ENCODE peak calls at places on chromosomes 6 and 20, in five cellular contexts. W is IMR-90, D is prostate gland, C is H54, N is body of pancreas. X is an unnamed sample.

GRCh38 chr20:63183422-63184146 is 32.3 kb downstream of the YTHDF1 start:
- DNase-seq in W (no peak), D (peak), C (peak), N (peak), X (no peak)

GRCh38 chr6:8000080-8001035 is 63.8 kb downstream of the BLOC1S5 start:
- DNase-seq in W (no peak), D (no peak), C (no peak), N (no peak), X (no peak)

GRCh38 chr6:135182120-135182992 is 1.2 kb downstream of the MYB start:
- DNase-seq in W (no peak), D (no peak), C (peak), N (no peak), X (no peak)

GRCh38 chr6:109013551-109014101 is 81.0 kb downstream of the SESN1 start:
- DNase-seq in W (no peak), D (no peak), C (no peak), N (no peak), X (no peak)

GRCh38 chr20:11850901-11851300 is 66.8 kb upstream of the BTBD3 start:
- DNase-seq in W (peak), D (no peak), C (peak), N (no peak), X (no peak)

GRCh38 chr20:20371133-20371532 is 3.2 kb downstream of the INSM1 start:
- DNase-seq in W (no peak), D (no peak), C (no peak), N (no peak), X (no peak)

GRCh38 chr20:11387189-11387754 is 530.4 kb upstream of the BTBD3 start:
- DNase-seq in W (peak), D (no peak), C (peak), N (no peak), X (no peak)

GRCh38 chr6:169539176-169539897 is 162.5 kb downstream of the WDR27 start:
- DNase-seq in W (peak), D (no peak), C (no peak), N (no peak), X (no peak)

GRCh38 chr6:161921602-161922400 is 647.9 kb upstream of the AGPAT4 start:
- DNase-seq in W (no peak), D (no peak), C (no peak), N (no peak), X (no peak)

GRCh38 chr6:169722362-169723199 is 1.7 kb downstream of the PHF10 start:
- DNase-seq in W (peak), D (peak), C (peak), N (peak), X (no peak)

GRCh38 chr6:120981835-120982234 is 352.4 kb downstream of the TBC1D32 start:
- DNase-seq in W (no peak), D (no peak), C (no peak), N (no peak), X (no peak)

GRCh38 chr6:44630125-44631028 is 242.9 kb downstream of the CDC5L start:
- DNase-seq in W (peak), D (peak), C (peak), N (peak), X (no peak)

GRCh38 chr20:46784450-46785127 is 75.1 kb downstream of the SLC2A10 start:
- DNase-seq in W (peak), D (no peak), C (peak), N (no peak), X (no peak)

GRCh38 chr6:112933947-112934346 is 586.8 kb downstream of the RFPL4B start:
- DNase-seq in W (peak), D (no peak), C (no peak), N (no peak), X (no peak)

GRCh38 chr20:16819483-16819882 is 71.3 kb downstream of the OTOR start:
- DNase-seq in W (peak), D (no peak), C (no peak), N (no peak), X (no peak)

GRCh38 chr6:12334524-12335130 is 44.5 kb downstream of the EDN1 start:
- DNase-seq in W (no peak), D (no peak), C (no peak), N (no peak), X (no peak)

GRCh38 chr20:23344336-23344735 is 6.3 kb upstream of the NXT1 start:
- DNase-seq in W (no peak), D (no peak), C (no peak), N (no peak), X (no peak)

GRCh38 chr20:23349338-23350006 is 1.1 kb upstream of the NXT1 start:
- DNase-seq in W (no peak), D (no peak), C (no peak), N (no peak), X (no peak)

GRCh38 chr20:23350855-23351838 is 556 bp downstream of the NXT1 start:
- DNase-seq in W (peak), D (peak), C (no peak), N (peak), X (no peak)

GRCh38 chr20:23347791-23348190 is 2.8 kb upstream of the NXT1 start:
- DNase-seq in W (no peak), D (no peak), C (no peak), N (no peak), X (no peak)

GRCh38 chr20:23350007-23350854 is at the start of gene NXT1:
- DNase-seq in W (peak), D (peak), C (peak), N (peak), X (peak)
- TF ChIP-seq POLR2A in W (peak), D (peak), C (peak), N (peak), X (peak)

GRCh38 chr6:15244605-15245360 is 1.1 kb upstream of the JARID2 start:
- DNase-seq in W (peak), D (peak), C (peak), N (peak), X (no peak)
- TF ChIP-seq POLR2A in W (peak), D (no peak), C (peak), N (peak), X (no peak)

GRCh38 chr20:38970302-38970701 is 8.2 kb downstream of the DHX35 start:
- DNase-seq in W (peak), D (no peak), C (peak), N (no peak), X (no peak)

GRCh38 chr20:38968090-38968489 is 5.9 kb downstream of the DHX35 start:
- DNase-seq in W (no peak), D (no peak), C (no peak), N (no peak), X (no peak)

GRCh38 chr20:38973546-38974120 is 11.5 kb downstream of the DHX35 start:
- DNase-seq in W (peak), D (peak), C (no peak), N (peak), X (no peak)

GRCh38 chr20:38973107-38973506 is 11.0 kb downstream of the DHX35 start:
- DNase-seq in W (no peak), D (no peak), C (no peak), N (no peak), X (no peak)

GRCh38 chr20:38969708-38970107 is 7.6 kb downstream of the DHX35 start:
- DNase-seq in W (no peak), D (no peak), C (no peak), N (no peak), X (no peak)
- TF ChIP-seq POLR2A in W (no peak), D (no peak), C (no peak), N (no peak), X (no peak)

GRCh38 chr20:35730583-35731468 is 11.2 kb downstream of the RBM39 start:
- DNase-seq in W (no peak), D (no peak), C (no peak), N (no peak), X (no peak)

GRCh38 chr20:35732644-35732982 is 9.4 kb downstream of the RBM39 start:
- DNase-seq in W (no peak), D (no peak), C (no peak), N (no peak), X (no peak)

GRCh38 chr20:35731469-35731788 is 10.6 kb downstream of the RBM39 start:
- DNase-seq in W (no peak), D (no peak), C (no peak), N (no peak), X (no peak)

GRCh38 chr20:35729836-35730582 is 12.1 kb downstream of the RBM39 start:
- DNase-seq in W (no peak), D (no peak), C (no peak), N (no peak), X (no peak)

DNA sequence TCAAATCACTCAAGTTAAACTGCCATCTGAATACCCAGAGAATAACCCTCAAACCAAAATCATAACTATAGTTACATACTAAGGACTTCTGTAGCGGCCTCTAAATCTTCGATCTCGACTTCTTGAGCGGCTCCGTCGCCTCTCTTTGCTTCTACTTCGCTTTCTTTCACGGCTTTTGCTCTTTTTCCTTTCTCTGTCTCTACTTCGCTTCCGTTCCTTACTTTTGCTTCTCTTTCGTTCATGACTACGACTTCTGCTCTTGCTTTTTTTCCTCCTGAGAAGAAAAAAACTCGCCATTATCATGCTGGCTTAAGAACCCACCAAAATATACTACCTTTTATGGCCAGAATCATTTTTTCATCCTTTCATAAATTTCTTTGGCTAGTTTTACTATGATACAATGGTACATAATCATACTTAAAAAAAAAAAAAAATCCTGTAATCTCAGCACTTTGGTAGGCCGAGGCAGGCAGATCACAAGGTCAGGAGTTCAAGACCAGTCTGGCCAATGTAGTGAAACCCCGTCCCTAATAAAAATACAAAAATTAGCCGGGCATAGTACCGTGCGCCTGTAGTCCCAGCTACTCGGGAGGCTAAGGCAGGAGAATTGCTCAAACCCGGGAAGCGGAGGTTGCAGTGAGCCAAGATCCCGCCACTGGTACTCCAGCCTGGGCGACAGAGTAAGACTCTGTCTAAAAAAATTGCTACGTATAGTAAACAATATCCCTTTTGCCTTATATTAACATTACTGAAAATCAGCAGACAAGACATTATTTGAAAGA is 10.0 kb downstream of the RBM39 start:
- DNase-seq in W (no peak), D (no peak), C (no peak), N (no peak), X (no peak)
- TF ChIP-seq POLR2A in W (no peak), D (no peak), C (no peak), N (no peak), X (no peak)

GRCh38 chr6:2990179-2990931 is 9.3 kb upstream of the NQO2 start:
- DNase-seq in W (no peak), D (no peak), C (no peak), N (peak), X (no peak)
- TF ChIP-seq POLR2A in W (no peak), D (no peak), C (no peak), N (peak), X (no peak)

X was measured in esophagus squamous epithelium.